ENCODE peak calls at places on chromosome 2, in eight cellular contexts. P, F, Q, L, V, T, C and H are unnamed samples.

GRCh38 chr2:44957656-44958327 is 16.3 kb downstream of the SIX3 start:
- DNase-seq in T (no peak), F (no peak), L (no peak), P (no peak), V (no peak), C (no peak), Q (no peak), H (no peak)

GRCh38 chr2:187655001-187655400 is 100.8 kb upstream of the TFPI start:
- DNase-seq in T (no peak), C (no peak), L (no peak), V (no peak), P (no peak), F (no peak), Q (no peak), H (no peak)

GRCh38 chr2:202950592-202950991 is 38.5 kb downstream of the CARF start:
- DNase-seq in L (no peak), F (no peak), P (no peak), V (no peak), Q (no peak), C (no peak), T (no peak), H (no peak)

GRCh38 chr2:172282944-172283343 is 144.4 kb upstream of the ITGA6 start:
- DNase-seq in Q (no peak), C (no peak), T (no peak), V (no peak), F (no peak), L (no peak), P (no peak), H (no peak)

GRCh38 chr2:66430906-66431619 is 3.9 kb upstream of the MEIS1 start:
- DNase-seq in T (no peak), L (no peak), C (peak), F (no peak), Q (no peak), V (no peak), P (no peak), H (no peak)

GRCh38 chr2:189393440-189394111 is 47.7 kb upstream of the WDR75 start:
- DNase-seq in L (peak), T (no peak), V (no peak), Q (no peak), F (no peak), P (no peak), C (no peak), H (no peak)

GRCh38 chr2:26560892-26561291 is 80.3 kb downstream of the CIB4 start:
- DNase-seq in V (peak), F (no peak), L (no peak), Q (no peak), P (no peak), C (peak), T (peak), H (no peak)

GRCh38 chr2:204665244-204665643 is 120.0 kb downstream of the PARD3B start:
- DNase-seq in L (no peak), T (no peak), P (no peak), F (no peak), Q (no peak), V (no peak), C (no peak), H (no peak)

GRCh38 chr2:118668431-118669424 is 178.7 kb downstream of the EN1 start:
- DNase-seq in C (no peak), P (no peak), L (peak), V (no peak), F (no peak), Q (no peak), T (no peak), H (no peak)

GRCh38 chr2:69278366-69278765 is 108.7 kb downstream of the GFPT1 start:
- DNase-seq in Q (no peak), P (no peak), F (no peak), V (no peak), T (no peak), L (no peak), C (no peak), H (no peak)

GRCh38 chr2:230582851-230583283 is 129.8 kb upstream of the CAB39 start:
- DNase-seq in P (no peak), Q (no peak), L (no peak), T (no peak), F (no peak), V (no peak), C (no peak), H (no peak)

GRCh38 chr2:160389875-160390274 is 103.7 kb downstream of the RBMS1 start:
- DNase-seq in Q (no peak), L (no peak), P (no peak), F (no peak), T (no peak), C (no peak), V (no peak), H (no peak)

GRCh38 chr2:72827999-72828646 is 2.3 kb upstream of the EXOC6B start:
- DNase-seq in Q (no peak), P (no peak), T (no peak), F (no peak), C (no peak), L (no peak), V (no peak), H (no peak)

GRCh38 chr2:86274918-86275275 is 62.5 kb downstream of the REEP1 start:
- DNase-seq in T (no peak), P (no peak), C (peak), L (no peak), V (no peak), Q (no peak), F (no peak), H (no peak)

GRCh38 chr2:71925268-71926097 is 222.2 kb downstream of the CYP26B1 start:
- DNase-seq in T (no peak), C (peak), Q (no peak), V (no peak), L (no peak), F (no peak), P (no peak), H (peak)

GRCh38 chr2:240566203-240567136 is 1.8 kb upstream of the RNPEPL1 start:
- DNase-seq in L (peak), P (peak), C (peak), T (peak), F (peak), V (peak), Q (peak), H (no peak)

GRCh38 chr2:64797881-64798590 is 144.3 kb upstream of the SERTAD2 start:
- DNase-seq in V (no peak), F (no peak), Q (peak), L (no peak), P (peak), T (no peak), C (no peak), H (no peak)

GRCh38 chr2:161415041-161415440 is 1.1 kb upstream of the TBR1 start:
- DNase-seq in P (no peak), V (no peak), F (no peak), L (no peak), C (no peak), T (no peak), Q (no peak), H (no peak)

GRCh38 chr2:224722250-224722649 is 6.1 kb upstream of the CCDC195 start:
- DNase-seq in Q (no peak), T (no peak), L (no peak), P (no peak), C (no peak), F (no peak), V (no peak), H (no peak)

GRCh38 chr2:42770288-42771131 is 6.6 kb upstream of the OXER1 start:
- DNase-seq in V (peak), F (no peak), T (no peak), Q (no peak), C (peak), L (peak), P (peak), H (peak)

GRCh38 chr2:236806133-236806532 is 236.5 kb downstream of the ACKR3 start:
- DNase-seq in T (no peak), P (no peak), C (no peak), Q (no peak), L (no peak), V (no peak), F (no peak), H (no peak)

GRCh38 chr2:64781991-64782390 is 128.3 kb upstream of the SERTAD2 start:
- DNase-seq in C (no peak), F (no peak), Q (no peak), P (no peak), T (no peak), L (no peak), V (no peak), H (no peak)

GRCh38 chr2:29528891-29529520 is 392.4 kb downstream of the ALK start:
- DNase-seq in T (no peak), C (no peak), P (peak), Q (no peak), L (no peak), F (no peak), V (no peak), H (no peak)

GRCh38 chr2:23689891-23690290 is 237.0 kb downstream of the ATAD2B start:
- DNase-seq in T (peak), P (no peak), C (no peak), V (no peak), L (no peak), Q (no peak), F (no peak), H (no peak)

GRCh38 chr2:28801726-28802125 is 8.9 kb upstream of the SPDYA start:
- DNase-seq in T (no peak), V (no peak), L (no peak), Q (no peak), C (no peak), F (no peak), P (no peak), H (no peak)

GRCh38 chr2:236870401-236870800 is 215.3 kb upstream of the COPS8 start:
- DNase-seq in P (no peak), T (no peak), Q (no peak), F (no peak), V (no peak), L (no peak), C (no peak), H (no peak)

GRCh38 chr2:67486041-67486796 is 89.1 kb downstream of the ETAA1 start:
- DNase-seq in F (no peak), Q (peak), T (no peak), P (peak), C (no peak), V (no peak), L (no peak), H (no peak)

GRCh38 chr2:102771114-102771513 is 9.3 kb downstream of the TMEM182 start:
- DNase-seq in T (no peak), F (no peak), V (no peak), P (no peak), L (no peak), C (no peak), Q (no peak), H (no peak)

GRCh38 chr2:43052204-43052943 is 174.0 kb downstream of the ZFP36L2 start:
- DNase-seq in Q (no peak), L (no peak), F (no peak), T (peak), P (no peak), C (no peak), V (no peak), H (no peak)

GRCh38 chr2:9761547-9761946 is 81.7 kb upstream of the TAF1B start:
- DNase-seq in C (peak), P (no peak), F (no peak), V (no peak), Q (no peak), L (no peak), T (no peak), H (no peak)

GRCh38 chr2:99621106-99621505 is 131.3 kb upstream of the REV1 start:
- DNase-seq in Q (no peak), V (no peak), C (no peak), L (no peak), F (no peak), T (no peak), P (no peak), H (no peak)

GRCh38 chr2:162074937-162075688 is 1.1 kb upstream of the DPP4 start:
- DNase-seq in F (no peak), P (no peak), L (no peak), T (no peak), Q (no peak), C (no peak), V (no peak), H (no peak)

GRCh38 chr2:83168377-83168776 is 1290.7 kb downstream of the SUCLG1 start:
- DNase-seq in P (no peak), F (no peak), Q (no peak), C (no peak), L (no peak), T (no peak), V (no peak), H (no peak)

GRCh38 chr2:197269173-197269572 is 41.4 kb downstream of the ANKRD44 start:
- DNase-seq in P (no peak), Q (no peak), F (no peak), T (no peak), V (no peak), C (no peak), L (no peak), H (no peak)
- TF ChIP-seq POLR2AphosphoS5 in P (no peak), Q (no peak), F (no peak), T (no peak), V (no peak), C (no peak), L (no peak), H (no peak)

GRCh38 chr2:48567671-48568070 is 37.7 kb downstream of the STON1 start:
- DNase-seq in Q (no peak), C (no peak), T (no peak), F (no peak), L (no peak), V (no peak), P (no peak), H (peak)

GRCh38 chr2:48568551-48568950 is 38.6 kb downstream of the STON1 start:
- DNase-seq in Q (no peak), T (no peak), V (no peak), P (no peak), F (no peak), C (no peak), L (no peak), H (no peak)

GRCh38 chr2:48569433-48569832 is 39.5 kb downstream of the STON1 start:
- DNase-seq in L (no peak), C (no peak), V (no peak), Q (no peak), P (no peak), T (no peak), F (no peak), H (no peak)

GRCh38 chr2:48562281-48562680 is 32.3 kb downstream of the STON1 start:
- DNase-seq in T (no peak), L (no peak), P (no peak), Q (no peak), C (no peak), V (no peak), F (no peak), H (no peak)

DNA sequence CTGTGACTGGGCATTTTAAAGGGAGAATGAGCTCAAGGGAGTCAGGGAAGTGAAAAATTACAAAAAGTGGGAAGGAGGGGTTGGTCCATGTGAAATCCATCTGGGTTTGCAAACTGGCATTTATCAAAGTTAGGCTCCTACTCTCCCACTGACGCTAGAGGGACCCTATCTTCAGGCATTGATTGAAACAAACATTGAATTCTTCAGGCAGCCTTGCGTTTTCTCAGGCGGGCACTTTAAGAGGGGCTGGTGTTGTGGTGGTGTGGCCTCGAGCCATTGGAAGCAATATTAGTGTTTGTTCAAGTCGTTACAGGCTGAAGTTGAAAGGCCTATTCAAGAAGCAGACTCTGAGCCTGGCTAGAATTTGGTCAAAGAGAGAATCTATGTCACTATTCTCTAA is 36.6 kb downstream of the STON1 start:
- DNase-seq in T (no peak), F (no peak), C (no peak), Q (no peak), L (no peak), P (no peak), V (no peak), H (no peak)
- TF ChIP-seq CTCF in T (no peak), F (no peak), C (no peak), Q (no peak), L (no peak), P (no peak), V (no peak), H (no peak)

GRCh38 chr2:20599001-20599600 is 51.8 kb downstream of the HS1BP3 start:
- DNase-seq in C (peak), Q (no peak), L (no peak), F (peak), T (peak), V (peak), P (peak), H (peak)
- TF ChIP-seq POLR2AphosphoS5 in C (peak), Q (peak), L (no peak), F (peak), T (peak), V (no peak), P (peak), H (peak)

GRCh38 chr2:12044857-12045256 is 298.4 kb downstream of the LPIN1 start:
- DNase-seq in P (no peak), V (no peak), Q (no peak), T (peak), C (no peak), L (no peak), F (no peak), H (no peak)
- TF ChIP-seq CTCF in P (no peak), V (no peak), Q (no peak), T (peak), C (no peak), L (no peak), F (no peak), H (no peak)

DNA sequence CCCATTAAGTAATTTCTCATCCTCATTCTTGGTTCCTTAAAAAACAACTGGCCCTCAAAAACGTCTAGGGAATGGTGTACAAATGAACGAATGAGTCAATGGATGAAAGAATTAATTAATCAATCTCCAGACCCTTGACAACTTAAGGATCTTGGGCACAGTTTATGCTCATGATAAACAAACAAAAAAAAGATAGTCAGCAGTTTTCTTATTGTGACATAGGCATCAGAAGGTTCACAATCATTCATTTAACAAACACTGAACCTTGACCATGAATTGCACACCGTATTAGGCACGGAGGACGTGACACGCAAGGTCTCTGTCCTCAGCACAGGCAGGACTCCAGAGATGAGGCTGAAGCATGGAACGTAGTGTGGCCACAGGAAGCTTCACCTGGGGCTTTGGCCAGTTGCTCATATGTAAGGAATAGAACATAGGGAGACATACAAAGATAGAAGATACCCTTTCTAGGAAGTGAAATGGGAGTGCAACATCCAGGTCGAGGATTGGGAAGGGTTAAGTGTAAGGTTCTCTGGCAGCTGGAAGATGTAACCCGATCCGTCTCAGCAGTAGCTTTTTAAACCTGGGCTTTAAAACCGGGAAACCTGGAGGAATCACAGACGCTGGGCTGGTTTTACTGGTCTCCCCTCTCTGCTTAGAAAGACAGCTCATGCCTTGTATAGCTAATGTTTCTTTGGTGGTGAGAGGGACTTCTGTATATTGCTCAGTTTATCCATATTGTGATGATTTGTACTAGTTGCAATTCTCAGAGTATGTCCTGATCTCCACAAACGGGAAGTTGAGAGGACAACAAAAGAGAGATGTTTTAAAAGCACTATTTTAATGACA is 8.9 kb upstream of the LTBP1 start:
- DNase-seq in T (no peak), V (no peak), F (no peak), C (no peak), L (peak), Q (peak), P (no peak), H (peak)
- TF ChIP-seq POLR2AphosphoS5 in T (no peak), V (no peak), F (no peak), C (no peak), L (no peak), Q (peak), P (no peak), H (no peak)

GRCh38 chr2:3169106-3169870 is 208.3 kb downstream of the EIPR1 start:
- DNase-seq in Q (no peak), F (no peak), V (peak), T (peak), C (peak), P (no peak), L (no peak), H (no peak)
- TF ChIP-seq CTCF in Q (no peak), F (no peak), V (no peak), T (no peak), C (no peak), P (no peak), L (no peak), H (no peak)

DNA sequence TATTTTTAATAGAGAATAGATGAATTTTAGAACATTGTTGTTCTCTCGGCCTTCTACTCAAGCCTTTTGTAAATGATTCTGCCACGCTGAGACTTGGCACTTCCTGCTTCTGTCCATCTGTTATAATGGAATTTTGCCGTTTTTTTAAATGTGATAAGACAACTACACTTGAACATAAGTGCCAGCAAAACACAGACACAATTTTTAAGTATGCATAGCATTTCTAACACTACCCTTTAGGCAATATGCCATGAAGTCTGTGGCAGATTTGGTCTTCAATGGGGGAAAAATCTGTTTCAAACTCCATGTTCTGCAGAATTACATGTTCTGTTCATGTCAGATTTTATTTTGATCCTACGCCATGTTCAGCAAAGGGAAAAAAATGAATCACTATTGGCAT is 1170.7 kb upstream of the SLC39A10 start:
- DNase-seq in F (no peak), V (no peak), C (no peak), Q (no peak), L (no peak), P (no peak), T (no peak), H (no peak)
- TF ChIP-seq POLR2AphosphoS5 in F (no peak), V (no peak), C (no peak), Q (no peak), L (no peak), P (no peak), T (no peak), H (no peak)

DNA sequence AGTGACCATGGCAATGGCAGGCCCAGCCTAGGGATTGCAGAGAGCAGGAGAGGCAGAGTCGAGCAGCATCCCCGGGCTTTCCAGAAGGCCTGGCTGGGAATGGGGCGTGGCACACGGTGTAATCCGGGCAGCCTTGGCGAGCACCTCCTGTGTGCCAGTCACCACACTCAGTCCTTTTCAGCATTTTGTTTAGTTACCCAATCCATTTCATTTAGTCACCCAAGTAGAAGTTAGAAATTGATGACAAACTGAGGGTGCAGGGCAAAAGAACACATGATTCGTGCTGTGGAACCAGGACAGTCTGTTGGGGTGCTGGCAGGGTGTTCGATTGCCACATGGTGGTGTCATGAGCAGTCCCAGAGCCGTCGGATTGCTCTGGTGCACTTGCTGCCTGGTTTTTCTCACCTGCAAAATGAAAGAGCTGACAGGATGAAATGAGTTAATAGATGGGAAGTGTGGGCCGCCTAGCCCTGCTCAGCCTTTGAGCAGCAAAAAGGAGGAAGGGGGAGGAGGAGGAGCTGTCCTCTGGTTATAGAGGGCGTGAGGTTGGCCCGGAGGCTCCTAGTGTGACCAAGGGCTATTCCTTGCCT is 299.4 kb downstream of the AGAP1 start:
- DNase-seq in F (no peak), V (no peak), P (no peak), L (no peak), T (peak), Q (no peak), C (peak), H (no peak)
- TF ChIP-seq CTCF in F (no peak), V (no peak), P (no peak), L (peak), T (no peak), Q (no peak), C (peak), H (no peak)